ENCODE peak calls at places on chromosome 2, in five cellular contexts. V is substantia nigra; G is astrocyte of the spinal cord; M is stimulated activated CD4-positive, alpha-beta T cell treated with anti-CD3 and anti-CD28 coated beads, Interleukin-12 subunit alpha, Interleukin-12 subunit beta, amount 100 ng/mL, for 4 hours; P is iris pigment epithelial cell. Q is an unnamed sample.

GRCh38 chr2:56474412-56475158 is 290.8 kb downstream of the CCDC85A start:
- DNase-seq in V (no peak), G (no peak), M (no peak), P (peak), Q (peak)

GRCh38 chr2:45268631-45269030 is 259.4 kb upstream of the SIX2 start:
- DNase-seq in V (no peak), G (no peak), M (no peak), P (no peak), Q (no peak)

GRCh38 chr2:209525834-209526281 is 102.0 kb downstream of the MAP2 start:
- DNase-seq in V (no peak), G (peak), M (no peak), P (peak), Q (peak)

GRCh38 chr2:149261672-149262071 is 68.7 kb upstream of the LYPD6 start:
- DNase-seq in V (no peak), G (no peak), M (no peak), P (no peak), Q (no peak)

GRCh38 chr2:46720592-46721185 is 194.9 kb downstream of the MCFD2 start:
- DNase-seq in V (no peak), G (peak), M (no peak), P (no peak), Q (no peak)

GRCh38 chr2:183123959-183124221 is 353 bp upstream of the NUP35 start:
- DNase-seq in V (no peak), G (no peak), M (no peak), P (no peak), Q (no peak)

GRCh38 chr2:25453199-25453903 is 111.6 kb upstream of the DNMT3A start:
- DNase-seq in V (no peak), G (peak), M (peak), P (peak), Q (no peak)

GRCh38 chr2:98479959-98480524 is 35.4 kb downstream of the INPP4A start:
- DNase-seq in V (peak), G (peak), M (no peak), P (peak), Q (peak)

GRCh38 chr2:47534179-47534919 is 131.4 kb downstream of the MSH2 start:
- DNase-seq in V (peak), G (peak), M (no peak), P (peak), Q (peak)

GRCh38 chr2:9808334-9809063 is 34.8 kb upstream of the TAF1B start:
- DNase-seq in V (no peak), G (no peak), M (no peak), P (no peak), Q (no peak)

GRCh38 chr2:179331066-179331465 is 66.4 kb upstream of the SESTD1 start:
- DNase-seq in V (no peak), G (no peak), M (no peak), P (peak), Q (no peak)

GRCh38 chr2:16635796-16636699 is 29.6 kb downstream of the CYRIA start:
- DNase-seq in V (peak), G (peak), M (no peak), P (peak), Q (peak)

GRCh38 chr2:45627911-45628310 is 16.8 kb upstream of the SRBD1 start:
- DNase-seq in V (no peak), G (peak), M (no peak), P (peak), Q (peak)

GRCh38 chr2:27379840-27380625 is 501 bp downstream of the ZNF513 start:
- DNase-seq in V (peak), G (peak), M (peak), P (peak), Q (no peak)

GRCh38 chr2:158667567-158667966 is 127.5 kb upstream of the DAPL1 start:
- DNase-seq in V (no peak), G (peak), M (no peak), P (peak), Q (peak)

GRCh38 chr2:65228249-65228750 is 669 bp downstream of the ACTR2 start:
- DNase-seq in V (no peak), G (peak), M (no peak), P (peak), Q (no peak)

Q was measured in NCI-H226.